ENCODE peak calls at places on chromosomes 6 and 20, in six cellular contexts. J, F, D, R, S and O are unnamed samples. For H3K4me1, the result is how much of the 10 kb centered on the place peaks cover.

GRCh38 chr20:50313827-50314226 is 123.2 kb downstream of the CEBPB start:
- DNase-seq in S (no peak), D (no peak), J (no peak), F (no peak), R (no peak), O (peak)

GRCh38 chr20:13874269-13875158 is 89.7 kb downstream of the NDUFAF5 start:
- DNase-seq in F (no peak), J (no peak), R (no peak), D (no peak), S (no peak), O (peak)

GRCh38 chr6:18640134-18640533 is 253.0 kb downstream of the RNF144B start:
- DNase-seq in F (no peak), D (no peak), R (no peak), S (no peak), J (no peak), O (no peak)

GRCh38 chr6:111871725-111872520 is 1.3 kb downstream of the FYN start:
- DNase-seq in R (peak), D (peak), F (peak), J (peak), S (peak), O (peak)

GRCh38 chr6:167225903-167226508 is 65.1 kb upstream of the UNC93A start:
- DNase-seq in F (no peak), S (no peak), D (no peak), R (no peak), J (no peak), O (peak)

GRCh38 chr6:35165630-35166071 is 24.5 kb upstream of the TCP11 start:
- DNase-seq in S (no peak), F (no peak), J (no peak), R (no peak), D (peak), O (peak)

GRCh38 chr6:50815436-50816114 is 3.1 kb upstream of the TFAP2B start:
- DNase-seq in J (peak), R (no peak), F (no peak), D (peak), S (no peak), O (no peak)

GRCh38 chr20:53606364-53606985 is 12.8 kb upstream of the ZNF217 start:
- DNase-seq in J (no peak), F (no peak), S (no peak), R (no peak), D (peak), O (peak)

GRCh38 chr6:2426561-2427340 is 181.3 kb upstream of the GMDS start:
- DNase-seq in D (peak), S (no peak), R (no peak), J (no peak), F (no peak), O (no peak)

GRCh38 chr6:166877906-166878305 is 78.4 kb downstream of the RNASET2 start:
- DNase-seq in J (no peak), R (no peak), D (no peak), S (no peak), F (no peak), O (no peak)

GRCh38 chr20:9955646-9956045 is 79.1 kb upstream of the ANKEF1 start:
- DNase-seq in J (no peak), D (no peak), F (no peak), R (no peak), S (no peak), O (no peak)

GRCh38 chr20:44111712-44112335 is 75.2 kb downstream of the JPH2 start:
- DNase-seq in R (no peak), D (peak), F (no peak), S (no peak), J (no peak), O (peak)

GRCh38 chr20:49608752-49609670 is 41.1 kb upstream of the PTGIS start:
- DNase-seq in F (peak), J (peak), D (no peak), S (peak), R (peak), O (peak)

GRCh38 chr6:46925563-46926253 is 4.0 kb upstream of the ADGRF5 start:
- DNase-seq in D (peak), F (no peak), S (no peak), R (no peak), J (no peak), O (no peak)

GRCh38 chr20:64037498-64038213 is 1.7 kb downstream of the C20orf204 start:
- DNase-seq in R (no peak), F (no peak), S (no peak), J (no peak), D (no peak), O (peak)

DNA sequence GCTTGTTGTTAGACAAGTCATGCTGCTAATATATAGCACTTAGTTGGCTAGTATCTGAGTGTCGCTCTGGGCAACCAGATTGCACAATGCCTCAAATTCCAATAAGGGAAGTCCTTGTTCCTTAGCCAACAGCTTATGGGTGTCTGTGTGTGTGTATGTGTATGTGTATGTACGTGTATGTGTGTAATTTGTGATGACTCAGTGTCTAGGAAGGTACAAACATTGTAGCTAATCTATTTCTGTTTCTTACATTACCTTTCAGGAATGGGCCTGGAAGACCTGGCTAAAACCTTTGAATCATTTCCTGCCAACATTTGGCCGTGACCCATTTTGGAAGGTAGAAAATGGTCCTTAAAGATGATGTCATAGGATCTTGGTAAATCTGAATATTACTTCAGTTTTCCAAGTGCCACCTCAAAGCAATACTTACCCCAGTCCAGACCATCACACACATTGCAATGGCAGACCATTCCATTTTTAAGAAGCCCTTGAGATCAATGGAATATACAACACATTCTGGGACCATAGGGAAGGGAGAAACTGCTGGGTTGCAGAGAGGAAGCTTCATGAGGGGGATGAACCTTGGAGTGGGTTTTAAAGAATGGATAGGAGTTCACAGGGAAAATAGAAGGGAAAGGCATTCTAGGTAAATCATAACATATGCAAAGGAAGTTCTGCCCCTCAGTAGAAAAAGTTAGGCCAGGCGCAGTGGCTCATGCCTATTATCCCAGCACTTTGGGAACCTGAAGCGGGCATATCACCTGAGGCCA is 25.1 kb downstream of the NEDD9 start:
- DNase-seq in S (no peak), F (no peak), R (no peak), J (no peak), D (peak), O (peak)
- H3K4me3 ChIP-seq in S (no peak), F (no peak), R (no peak), J (no peak), D (no peak), O (no peak)

GRCh38 chr20:54657268-54657826 is 182.0 kb downstream of the DOK5 start:
- DNase-seq in F (no peak), J (no peak), D (no peak), R (no peak), S (no peak), O (no peak)
- TF ChIP-seq CTCF in F (no peak), J (no peak), D (no peak), R (no peak), S (no peak), O (peak)

DNA sequence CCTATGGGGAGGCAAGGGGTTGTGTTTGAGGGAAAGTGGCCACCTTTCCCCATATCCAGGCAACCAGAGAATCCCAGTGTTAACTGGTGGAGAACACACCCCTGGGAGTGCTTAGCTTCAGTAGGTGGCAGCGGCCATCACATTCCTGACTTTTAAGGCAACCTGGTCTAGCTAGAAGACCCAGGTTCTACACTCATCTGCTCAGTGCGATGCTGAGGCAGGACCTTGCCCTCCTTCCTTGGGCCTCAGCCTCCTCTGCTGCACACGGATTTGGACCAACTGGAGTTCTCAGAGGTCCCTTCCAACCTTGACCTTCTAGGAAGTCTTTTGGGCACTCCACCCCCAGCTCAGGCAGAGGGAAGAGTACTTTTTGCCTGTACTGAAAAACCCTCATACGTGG is 3.0 kb downstream of the CCND3 start:
- DNase-seq in R (no peak), F (no peak), S (no peak), D (no peak), J (no peak), O (peak)
- H3K4me1 ChIP-seq in R (under half), F (under half), S (half or more), D (under half), J (half or more), O (under half)

GRCh38 chr6:139926711-139927110 is 552.3 kb upstream of the CITED2 start:
- DNase-seq in D (peak), F (no peak), S (no peak), J (no peak), R (no peak), O (no peak)

GRCh38 chr6:139925894-139926641 is 551.6 kb upstream of the CITED2 start:
- DNase-seq in S (no peak), J (no peak), F (no peak), D (peak), R (no peak), O (no peak)

GRCh38 chr6:139927236-139927635 is 552.8 kb upstream of the CITED2 start:
- DNase-seq in R (no peak), F (no peak), J (no peak), S (no peak), D (peak), O (no peak)

GRCh38 chr6:139922236-139922635 is 547.8 kb upstream of the CITED2 start:
- DNase-seq in R (no peak), F (no peak), S (no peak), J (no peak), D (no peak), O (no peak)

GRCh38 chr6:139923964-139924475 is 549.6 kb upstream of the CITED2 start:
- DNase-seq in F (no peak), R (no peak), J (no peak), D (no peak), S (no peak), O (no peak)
- H3K4me3 ChIP-seq in F (no peak), R (no peak), J (no peak), D (no peak), S (no peak), O (no peak)

DNA sequence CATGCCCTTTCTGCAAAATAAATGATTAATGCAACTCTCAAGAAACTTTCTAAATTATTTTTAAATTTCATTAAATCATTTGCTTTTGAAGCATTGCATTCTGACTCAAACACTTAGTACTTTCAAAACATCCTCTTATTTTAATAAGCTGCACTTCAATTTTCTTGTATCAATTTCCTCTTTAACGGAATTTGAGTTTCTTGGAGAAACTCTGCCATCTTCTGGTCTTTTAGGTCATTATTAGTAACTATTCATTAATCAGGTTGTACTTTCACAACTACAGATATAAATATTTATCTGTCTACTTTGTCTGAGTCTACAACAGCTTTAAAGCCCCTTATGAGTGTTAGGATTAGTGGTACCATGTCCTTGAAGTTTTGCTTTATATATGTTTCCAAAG is 30.2 kb downstream of the TMX4 start:
- DNase-seq in S (no peak), D (no peak), J (no peak), R (no peak), F (no peak), O (no peak)
- TF ChIP-seq CTCF in S (no peak), D (no peak), J (peak), R (no peak), F (no peak), O (peak)

DNA sequence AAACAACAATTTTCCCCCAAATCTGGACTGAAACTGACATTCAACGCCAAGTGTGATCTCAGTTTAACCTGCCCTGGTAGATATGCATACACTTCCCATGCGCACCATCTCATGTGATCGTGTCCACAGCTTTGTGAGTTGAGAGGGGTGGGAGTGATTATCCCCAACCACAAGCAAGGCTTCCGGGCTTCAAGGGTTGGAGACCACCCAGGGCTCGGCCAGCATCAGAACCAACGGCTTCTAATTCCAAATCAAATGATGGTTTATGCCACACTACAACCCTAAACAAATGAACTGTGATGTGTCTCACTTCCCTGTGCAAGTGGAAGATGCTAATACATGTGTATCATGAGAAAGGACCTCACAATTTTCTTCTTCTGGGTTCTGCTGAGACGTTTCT is 515 bp upstream of the TGM3 start:
- DNase-seq in D (no peak), R (no peak), S (no peak), J (no peak), F (no peak), O (no peak)
- H3K4me1 ChIP-seq in D (under half), R (under half), S (under half), J (under half), F (under half), O (under half)

DNA sequence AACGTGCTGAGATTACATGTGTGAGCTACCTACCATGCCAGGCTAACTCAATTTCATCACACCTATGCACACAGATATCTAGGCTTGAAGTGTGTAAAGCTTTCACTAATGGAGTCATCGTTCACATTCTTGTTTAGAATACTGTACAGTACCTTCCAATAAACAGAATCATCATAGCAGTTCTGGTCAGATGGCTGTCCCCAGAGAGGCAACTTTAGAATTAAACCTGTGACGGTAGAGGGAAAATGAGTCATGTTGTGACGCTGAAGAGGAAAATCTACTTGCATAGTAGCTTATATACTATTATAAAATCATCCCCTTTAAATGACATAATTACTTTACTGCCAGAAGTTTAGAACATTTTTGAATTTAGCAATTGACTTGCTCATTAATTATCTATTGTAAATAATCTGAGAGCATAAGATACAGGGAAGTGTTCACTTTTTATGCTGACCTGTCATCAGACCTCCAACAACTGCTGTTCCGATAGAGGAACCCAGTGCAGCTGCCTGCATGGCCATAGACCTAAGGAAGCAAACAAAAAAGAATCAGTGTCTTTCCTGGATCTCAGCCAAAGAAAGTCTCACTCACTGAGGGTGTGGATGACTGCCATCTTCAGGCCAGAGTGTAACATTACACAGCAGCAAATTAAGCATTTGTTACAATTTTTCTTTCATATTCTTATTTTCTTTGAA is 29.8 kb downstream of the RHAG start:
- DNase-seq in R (no peak), F (peak), D (peak), J (peak), S (no peak), O (peak)
- H3K4me3 ChIP-seq in R (no peak), F (no peak), D (no peak), J (no peak), S (no peak), O (no peak)

GRCh38 chr20:47527004-47527800 is 25.5 kb downstream of the NCOA3 start:
- DNase-seq in F (no peak), R (no peak), J (no peak), S (no peak), D (no peak), O (no peak)

GRCh38 chr20:47524385-47524784 is 22.7 kb downstream of the NCOA3 start:
- DNase-seq in F (no peak), R (no peak), J (no peak), S (no peak), D (no peak), O (no peak)

GRCh38 chr20:47515843-47516242 is 14.2 kb downstream of the NCOA3 start:
- DNase-seq in F (no peak), R (no peak), D (no peak), J (no peak), S (no peak), O (no peak)

GRCh38 chr20:47521059-47521808 is 19.5 kb downstream of the NCOA3 start:
- DNase-seq in J (no peak), R (no peak), F (no peak), D (no peak), S (no peak), O (peak)
- TF ChIP-seq CTCF in J (peak), R (no peak), F (peak), D (no peak), S (no peak), O (peak)